ENCODE peak calls at places on chromosomes 4 and X, in nine cellular contexts. J is upper lobe of left lung; M is tibial artery; V is CD4-positive, CD25-positive, alpha-beta regulatory T cell; L is testis; T is HCT116; F is heart left ventricle; X is mesenchymal stem cell; R is psoas muscle. Z is an unnamed sample.

GRCh38 chr4:139600662-139601061 is 44.6 kb upstream of the SETD7 start:
- DNase-seq in J (no peak), M (no peak), V (no peak), L (no peak), T (no peak), F (no peak), X (no peak), R (no peak), Z (no peak)

GRCh38 chrX:121389976-121390709 is 342.7 kb downstream of the GLUD2 start:
- DNase-seq in J (no peak), M (no peak), V (no peak), L (no peak), T (peak; percentile 40), F (no peak), X (no peak), R (no peak), Z (no peak)

GRCh38 chr4:112284166-112284565 is 1.5 kb downstream of the TIFA start:
- DNase-seq in J (no peak), M (no peak), V (no peak), L (no peak), T (no peak), F (no peak), X (peak; percentile 30), R (no peak), Z (no peak)

GRCh38 chr4:56821394-56822263 is at the start of gene SPINK2:
- DNase-seq in J (peak; percentile 90), M (no peak), V (peak; percentile 60), L (peak; percentile 58), T (peak; percentile 44), F (peak; percentile 65), X (peak; percentile 14), R (no peak), Z (peak; percentile 26)

GRCh38 chr4:80215449-80216052 is 18.2 kb downstream of the PRDM8 start:
- DNase-seq in J (no peak), M (no peak), V (no peak), L (no peak), T (no peak), F (no peak), X (peak; percentile 63), R (no peak), Z (no peak)

GRCh38 chrX:155718964-155719586 is 106.3 kb upstream of the TMLHE start:
- DNase-seq in J (no peak), M (no peak), V (no peak), L (peak; percentile 56), T (no peak), F (no peak), X (no peak), R (no peak), Z (no peak)

GRCh38 chr4:26779224-26779623 is 81.4 kb upstream of the STIM2 start:
- DNase-seq in J (no peak), M (no peak), V (no peak), L (no peak), T (no peak), F (no peak), X (no peak), R (no peak), Z (no peak)

GRCh38 chr4:5943561-5943960 is 50.7 kb upstream of the CRMP1 start:
- DNase-seq in J (no peak), M (no peak), V (no peak), L (no peak), T (no peak), F (no peak), X (no peak), R (no peak), Z (no peak)

GRCh38 chr4:121736735-121737351 is 28.1 kb downstream of the SMIM43 start:
- DNase-seq in J (no peak), M (no peak), V (no peak), L (peak; percentile 49), T (peak; percentile 54), F (no peak), X (peak; percentile 69), R (no peak), Z (no peak)

GRCh38 chr4:8030121-8030781 is 90.6 kb upstream of the AFAP1 start:
- DNase-seq in J (peak; percentile 68), M (no peak), V (no peak), L (no peak), T (no peak), F (no peak), X (no peak), R (no peak), Z (no peak)

GRCh38 chr4:143389543-143390195 is 53.0 kb downstream of the GAB1 start:
- DNase-seq in J (no peak), M (no peak), V (no peak), L (no peak), T (no peak), F (no peak), X (peak; percentile 61), R (no peak), Z (no peak)

GRCh38 chr4:2060578-2061207 is 1.6 kb downstream of the NAT8L start:
- DNase-seq in J (peak; percentile 82), M (no peak), V (no peak), L (no peak), T (no peak), F (peak; percentile 54), X (no peak), R (peak; percentile 6), Z (peak; percentile 10)

GRCh38 chr4:66073961-66074360 is 403.7 kb upstream of the EPHA5 start:
- DNase-seq in J (no peak), M (no peak), V (no peak), L (no peak), T (no peak), F (no peak), X (no peak), R (no peak), Z (no peak)

GRCh38 chrX:104427693-104428092 is 138.3 kb upstream of the IL1RAPL2 start:
- DNase-seq in J (no peak), M (no peak), V (no peak), L (no peak), T (no peak), F (no peak), X (no peak), R (no peak), Z (no peak)

GRCh38 chrX:107775000-107775733 is 420 bp downstream of the TSC22D3 start:
- DNase-seq in J (peak; percentile 58), M (no peak), V (no peak), L (no peak), T (no peak), F (no peak), X (no peak), R (no peak), Z (no peak)

GRCh38 chr4:159506801-159507517 is 404.1 kb downstream of the RAPGEF2 start:
- DNase-seq in J (no peak), M (no peak), V (no peak), L (no peak), T (no peak), F (no peak), X (no peak), R (no peak), Z (no peak)

GRCh38 chr4:42965326-42965725 is 72.8 kb downstream of the GRXCR1 start:
- DNase-seq in J (no peak), M (no peak), V (no peak), L (no peak), T (no peak), F (no peak), X (no peak), R (no peak), Z (no peak)

GRCh38 chr4:168917150-168917779 is 92.8 kb downstream of the CBR4 start:
- DNase-seq in J (no peak), M (no peak), V (no peak), L (no peak), T (peak; percentile 22), F (no peak), X (peak; percentile 57), R (no peak), Z (no peak)

GRCh38 chrX:71909956-71910355 is 689 bp upstream of the NHSL2 start:
- DNase-seq in J (no peak), M (no peak), V (no peak), L (peak; percentile 21), T (no peak), F (peak; percentile 52), X (peak; percentile 42), R (peak; percentile 23), Z (no peak)
- H3K27ac ChIP-seq in J (no peak overlapping the region), M (no peak overlapping the region), V (no peak overlapping the region), L (no peak overlapping the region), T (no peak overlapping the region), F (no peak overlapping the region), X (no peak overlapping the region), R (no peak overlapping the region), Z (no peak overlapping the region)

DNA sequence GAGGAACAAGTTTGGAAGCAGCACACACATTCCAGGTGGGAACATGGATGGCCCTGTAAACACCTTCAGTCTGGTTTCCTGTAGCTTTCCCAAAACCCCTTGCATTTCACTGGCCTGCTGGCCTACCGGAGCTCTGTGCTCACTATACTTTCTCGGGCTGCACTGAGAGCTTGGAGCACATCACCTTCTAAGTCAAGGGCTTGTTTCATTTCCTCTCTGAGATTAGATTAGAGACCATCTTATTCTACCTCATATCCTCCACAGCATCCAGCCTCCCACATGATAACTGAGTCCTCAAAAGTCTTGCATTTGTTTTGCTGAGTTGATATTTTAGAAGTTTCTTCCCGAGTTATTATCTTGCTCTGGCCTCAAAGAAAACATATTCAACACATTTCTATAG is 147.7 kb downstream of the RASL11B start:
- DNase-seq in J (no peak), M (no peak), V (no peak), L (no peak), T (no peak), F (no peak), X (no peak), R (no peak), Z (no peak)
- H3K4me1 ChIP-seq in J (no peaks in the 10 kb centered on the region), M (no peaks in the 10 kb centered on the region), V (peaks cover 8% of the 10 kb centered on the region), L (peaks cover 78% of the 10 kb centered on the region), T (no peaks in the 10 kb centered on the region), F (peaks cover 52% of the 10 kb centered on the region), X (peaks cover 5% of the 10 kb centered on the region), R (peaks cover 24% of the 10 kb centered on the region), Z (peaks cover 63% of the 10 kb centered on the region)

DNA sequence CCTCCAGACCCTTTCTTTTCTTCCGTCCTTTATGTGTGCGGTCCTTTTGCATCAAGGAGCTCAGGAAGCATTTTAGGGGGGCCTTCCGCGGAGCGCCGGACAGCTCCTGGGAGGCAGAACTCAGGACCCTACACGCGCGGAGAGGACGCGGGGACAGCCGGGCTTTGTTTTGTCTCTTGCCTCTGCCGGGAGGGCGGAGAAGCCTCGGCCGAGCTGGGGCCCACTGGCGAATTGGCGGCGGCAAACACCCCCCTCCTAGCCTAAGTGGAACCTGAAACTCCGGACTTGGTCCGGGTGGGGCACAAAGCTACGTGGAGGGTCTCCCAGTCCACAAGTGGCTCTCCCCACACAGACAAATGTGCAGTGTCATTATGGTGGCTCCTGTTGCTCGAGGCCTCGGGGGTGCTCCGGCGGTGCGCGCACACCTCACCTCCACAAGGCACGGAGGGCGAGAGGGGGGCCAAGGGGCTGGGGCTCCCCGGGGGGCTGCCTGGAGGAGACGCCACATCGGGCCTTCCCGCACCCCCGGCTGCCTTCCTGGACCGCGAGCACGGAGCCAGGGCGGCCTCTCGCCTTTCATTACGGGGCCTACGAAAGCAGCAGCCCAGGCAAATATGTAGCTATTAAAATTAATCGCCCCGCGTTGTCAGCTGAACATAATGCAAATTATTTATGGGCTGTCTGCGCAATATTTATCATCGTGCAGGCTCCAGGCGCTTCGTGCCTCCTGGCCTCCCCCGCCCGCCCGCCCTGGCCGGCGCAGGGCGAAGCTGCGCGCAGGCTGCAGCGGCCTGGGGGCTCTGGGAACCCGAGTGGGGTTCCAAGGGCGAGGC is 70.6 kb upstream of the BCOR start:
- DNase-seq in J (peak; percentile 52), M (no peak), V (no peak), L (no peak), T (no peak), F (no peak), X (no peak), R (no peak), Z (no peak)
- H3K27ac ChIP-seq in J (no peak overlapping the region), M (peak overlapping the region; percentile 49), V (peak overlapping the region; percentile 91), L (no peak overlapping the region), T (peak overlapping the region; percentile 98), F (peak overlapping the region; percentile 30), X (peak overlapping the region; percentile 82), R (no peak overlapping the region), Z (no peak overlapping the region)

GRCh38 chr4:184474261-184475095 is at the start of gene IRF2:
- DNase-seq in J (peak; percentile 97), M (peak; percentile 99), V (peak; percentile 95), L (peak; percentile 96), T (peak; percentile 71), F (peak; percentile 98), X (peak; percentile 99), R (peak; percentile 97), Z (peak; percentile 98)
- H3K4me1 ChIP-seq in J (peaks cover 58% of the 10 kb centered on the region), M (no peaks in the 10 kb centered on the region), V (peaks cover 55% of the 10 kb centered on the region), L (peaks cover 36% of the 10 kb centered on the region), T (peaks cover 13% of the 10 kb centered on the region), F (peaks cover 50% of the 10 kb centered on the region), X (peaks cover 3% of the 10 kb centered on the region), R (peaks cover 52% of the 10 kb centered on the region), Z (peaks cover 74% of the 10 kb centered on the region)

Z was measured in left ventricle myocardium inferior.